ENCODE peak calls at places on chromosomes 7 and 10, in ten cellular contexts. F, A, O, H, P, U, R, W, L and D are unnamed samples.

GRCh38 chr10:43707755-43708154 is 59.1 kb upstream of the ZNF32 start:
- DNase-seq in F (no peak), A (no peak), O (peak; percentile 78), H (peak; percentile 81), P (no peak), U (no peak), R (peak; percentile 73), W (no peak), L (no peak), D (no peak)

GRCh38 chr7:19410096-19410495 is 264.9 kb upstream of the FERD3L start:
- DNase-seq in F (no peak), A (no peak), O (no peak), H (no peak), P (no peak), U (peak; percentile 50), R (no peak), W (no peak), L (no peak), D (no peak)

GRCh38 chr7:2143981-2144595 is 88.7 kb downstream of the MAD1L1 start:
- DNase-seq in F (no peak), A (no peak), O (no peak), H (no peak), P (no peak), U (no peak), R (no peak), W (no peak), L (no peak), D (no peak)

GRCh38 chr7:88835147-88835728 is 39.7 kb upstream of the TEX47 start:
- DNase-seq in F (no peak), A (no peak), O (no peak), H (no peak), P (no peak), U (no peak), R (no peak), W (peak; percentile 17), L (no peak), D (no peak)

GRCh38 chr7:40437498-40437897 is 302.7 kb downstream of the SUGCT start:
- DNase-seq in F (no peak), A (no peak), O (no peak), H (no peak), P (no peak), U (peak; percentile 95), R (no peak), W (no peak), L (no peak), D (peak; percentile 49)

GRCh38 chr7:74575811-74576210 is 81.7 kb upstream of the GTF2I start:
- DNase-seq in F (no peak), A (no peak), O (no peak), H (no peak), P (no peak), U (no peak), R (no peak), W (no peak), L (no peak), D (no peak)

GRCh38 chr7:44736896-44737295 is 11.8 kb upstream of the ZMIZ2 start:
- DNase-seq in F (no peak), A (no peak), O (peak; percentile 24), H (no peak), P (no peak), U (no peak), R (no peak), W (no peak), L (no peak), D (no peak)

GRCh38 chr10:43958964-43959363 is 310.3 kb upstream of the ZNF32 start:
- DNase-seq in F (no peak), A (no peak), O (peak; percentile 51), H (peak; percentile 40), P (no peak), U (no peak), R (no peak), W (no peak), L (no peak), D (no peak)

GRCh38 chr7:132558815-132559214 is 17.5 kb downstream of the PLXNA4 start:
- DNase-seq in F (no peak), A (no peak), O (no peak), H (no peak), P (no peak), U (no peak), R (no peak), W (no peak), L (no peak), D (no peak)

DNA sequence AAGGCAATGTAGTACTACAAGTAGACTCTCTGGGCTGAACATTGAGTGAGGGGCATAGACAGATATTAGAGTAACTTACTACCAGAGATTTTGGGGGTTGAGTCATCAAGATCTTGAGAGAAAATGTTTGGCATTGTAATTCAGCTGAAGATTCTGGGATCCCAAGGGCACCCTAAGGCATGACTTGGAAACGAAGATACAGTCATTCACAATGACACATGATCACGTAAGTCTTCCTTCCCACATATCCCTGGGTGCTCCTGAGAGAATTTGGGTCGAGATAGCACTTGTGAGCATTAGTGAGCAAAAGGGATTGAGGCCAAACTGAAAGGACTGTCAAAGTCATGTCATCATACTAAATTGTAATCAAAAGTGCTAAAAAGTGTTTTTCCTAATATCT is 192.5 kb upstream of the PCLO start:
- DNase-seq in F (no peak), A (no peak), O (no peak), H (no peak), P (no peak), U (no peak), R (no peak), W (no peak), L (no peak), D (no peak)
- TF ChIP-seq POLR2A in F (no peak), A (no peak), O (no peak), H (no peak), P (no peak), U (no peak), R (no peak), W (no peak), L (no peak), D (no peak)

GRCh38 chr10:72952189-72952900 is 2.3 kb downstream of the PLA2G12B start:
- DNase-seq in F (no peak), A (no peak), O (no peak), H (no peak), P (no peak), U (no peak), R (no peak), W (no peak), L (no peak), D (no peak)

GRCh38 chr10:72952901-72953223 is 1.7 kb downstream of the PLA2G12B start:
- DNase-seq in F (no peak), A (no peak), O (no peak), H (no peak), P (no peak), U (no peak), R (no peak), W (no peak), L (no peak), D (no peak)

GRCh38 chr10:72953687-72954086 is 919 bp downstream of the PLA2G12B start:
- DNase-seq in F (no peak), A (no peak), O (no peak), H (no peak), P (no peak), U (no peak), R (peak; percentile 20), W (no peak), L (no peak), D (no peak)

GRCh38 chr10:72954230-72954595 is 393 bp downstream of the PLA2G12B start:
- DNase-seq in F (no peak), A (no peak), O (no peak), H (no peak), P (no peak), U (no peak), R (no peak), W (no peak), L (no peak), D (no peak)

GRCh38 chr10:72954596-72955569 is at the start of gene PLA2G12B:
- DNase-seq in F (peak; percentile 58), A (no peak), O (no peak), H (no peak), P (no peak), U (no peak), R (no peak), W (no peak), L (no peak), D (no peak)
- TF ChIP-seq POLR2A in F (peak; percentile 21), A (no peak), O (no peak), H (no peak), P (no peak), U (no peak), R (no peak), W (no peak), L (no peak), D (no peak)

GRCh38 chr10:110923856-110924493 is 4.6 kb downstream of the SHOC2 start:
- DNase-seq in F (no peak), A (no peak), O (no peak), H (no peak), P (no peak), U (no peak), R (no peak), W (no peak), L (no peak), D (no peak)
- TF ChIP-seq POLR2A in F (no peak), A (no peak), O (no peak), H (no peak), P (no peak), U (no peak), R (no peak), W (no peak), L (no peak), D (no peak)

GRCh38 chr7:144069511-144069910 is at the start of gene OR2A25:
- DNase-seq in F (no peak), A (no peak), O (no peak), H (no peak), P (no peak), U (no peak), R (no peak), W (no peak), L (no peak), D (no peak)
- TF ChIP-seq POLR2A in F (no peak), A (no peak), O (no peak), H (no peak), P (no peak), U (no peak), R (no peak), W (no peak), L (no peak), D (no peak)

DNA sequence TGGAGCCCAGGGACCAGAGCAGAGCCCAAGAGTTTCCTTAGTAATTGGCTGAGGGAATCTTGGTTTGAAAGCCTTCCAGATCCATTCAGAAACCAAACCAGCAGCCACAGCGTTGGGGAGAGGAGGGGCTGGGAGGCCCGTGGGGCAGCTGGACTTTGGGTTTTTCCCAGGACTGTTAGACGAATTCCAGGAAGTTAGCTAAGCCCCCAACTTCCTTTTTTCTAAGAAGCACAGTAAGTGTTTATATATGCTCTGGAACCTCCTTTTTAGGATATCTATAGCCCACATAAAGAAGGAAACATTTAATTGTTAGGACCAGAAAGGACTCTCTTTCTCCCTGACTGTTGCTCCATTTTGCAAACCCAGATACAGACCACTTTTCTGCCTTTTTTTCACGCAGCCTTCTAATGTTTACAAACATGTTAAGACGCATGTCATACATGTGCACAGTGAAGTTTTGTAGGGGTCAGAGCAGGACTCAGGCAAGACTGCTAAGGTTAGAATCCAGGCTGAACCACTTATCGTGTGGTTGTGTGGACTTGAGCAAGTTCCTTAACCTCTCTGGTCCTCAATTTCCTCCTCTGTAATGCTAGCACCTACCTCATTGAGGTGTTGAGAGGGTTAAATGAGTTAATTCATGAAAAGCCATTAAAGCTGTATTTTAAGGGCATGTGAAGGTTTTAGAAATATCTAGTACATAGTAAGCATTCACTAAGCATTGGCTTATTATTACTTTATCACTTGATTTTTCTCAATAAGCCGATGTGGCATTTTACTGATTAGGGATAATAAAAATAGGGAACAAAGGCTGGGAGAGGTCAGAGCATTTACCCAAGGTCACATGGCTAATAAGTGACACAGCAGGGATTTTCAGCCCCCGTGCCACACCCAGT is 42.4 kb downstream of the TBATA start:
- DNase-seq in F (peak; percentile 36), A (no peak), O (peak; percentile 72), H (no peak), P (no peak), U (peak; percentile 72), R (peak; percentile 54), W (peak; percentile 86), L (no peak), D (no peak)
- TF ChIP-seq POLR2A in F (no peak), A (no peak), O (no peak), H (no peak), P (no peak), U (no peak), R (no peak), W (no peak), L (no peak), D (no peak)